ENCODE peak calls at places on chromosomes 6 and 20, in eight cellular contexts. E, R, Z, O, M, U, D and F are unnamed samples.

GRCh38 chr6:13428528-13429405 is 58.6 kb downstream of the GFOD1 start:
- DNase-seq in R (no peak), O (no peak), Z (no peak), U (no peak), E (no peak), M (peak; percentile 37), D (no peak), F (no peak)

GRCh38 chr6:90296346-90297123 is at the start of gene BACH2:
- DNase-seq in U (peak; percentile 98), M (peak; percentile 97), Z (peak; percentile 87), D (no peak), R (peak; percentile 90), E (peak; percentile 96), O (peak; percentile 91), F (peak; percentile 82)

GRCh38 chr6:142400495-142400894 is 98.7 kb downstream of the ADGRG6 start:
- DNase-seq in D (no peak), U (no peak), M (peak; percentile 30), E (no peak), O (no peak), Z (no peak), R (no peak), F (peak; percentile 57)

GRCh38 chr20:24469116-24470030 is at the start of gene SYNDIG1:
- DNase-seq in O (peak; percentile 26), M (peak; percentile 84), D (no peak), U (no peak), Z (no peak), R (no peak), E (no peak), F (no peak)

GRCh38 chr6:164152611-164153010 is 738.1 kb downstream of the QKI start:
- DNase-seq in Z (no peak), M (no peak), U (no peak), D (no peak), R (no peak), E (peak; percentile 6), O (no peak), F (no peak)

GRCh38 chr20:35146922-35147574 is at the start of gene EDEM2:
- DNase-seq in U (peak; percentile 95), E (peak; percentile 97), O (peak; percentile 92), D (peak; percentile 83), R (peak; percentile 97), Z (peak; percentile 90), M (peak; percentile 96), F (peak; percentile 94)

GRCh38 chr6:28542440-28543293 is 17.0 kb downstream of the GPX5 start:
- DNase-seq in Z (no peak), D (peak; percentile 18), O (no peak), M (peak; percentile 98), U (peak; percentile 73), E (peak; percentile 83), R (peak; percentile 48), F (peak; percentile 82)

GRCh38 chr20:8557711-8558110 is 425.6 kb downstream of the PLCB1 start:
- DNase-seq in E (no peak), O (no peak), M (no peak), Z (no peak), U (no peak), D (no peak), R (no peak), F (no peak)

GRCh38 chr6:117951783-117952182 is 44.7 kb downstream of the SLC35F1 start:
- DNase-seq in U (no peak), M (peak; percentile 86), D (no peak), Z (no peak), R (no peak), E (no peak), O (no peak), F (no peak)

GRCh38 chr6:10237284-10238043 is 177.4 kb downstream of the TFAP2A start:
- DNase-seq in D (peak; percentile 44), R (no peak), E (peak; percentile 98), O (no peak), Z (no peak), M (no peak), U (no peak), F (peak; percentile 98)

DNA sequence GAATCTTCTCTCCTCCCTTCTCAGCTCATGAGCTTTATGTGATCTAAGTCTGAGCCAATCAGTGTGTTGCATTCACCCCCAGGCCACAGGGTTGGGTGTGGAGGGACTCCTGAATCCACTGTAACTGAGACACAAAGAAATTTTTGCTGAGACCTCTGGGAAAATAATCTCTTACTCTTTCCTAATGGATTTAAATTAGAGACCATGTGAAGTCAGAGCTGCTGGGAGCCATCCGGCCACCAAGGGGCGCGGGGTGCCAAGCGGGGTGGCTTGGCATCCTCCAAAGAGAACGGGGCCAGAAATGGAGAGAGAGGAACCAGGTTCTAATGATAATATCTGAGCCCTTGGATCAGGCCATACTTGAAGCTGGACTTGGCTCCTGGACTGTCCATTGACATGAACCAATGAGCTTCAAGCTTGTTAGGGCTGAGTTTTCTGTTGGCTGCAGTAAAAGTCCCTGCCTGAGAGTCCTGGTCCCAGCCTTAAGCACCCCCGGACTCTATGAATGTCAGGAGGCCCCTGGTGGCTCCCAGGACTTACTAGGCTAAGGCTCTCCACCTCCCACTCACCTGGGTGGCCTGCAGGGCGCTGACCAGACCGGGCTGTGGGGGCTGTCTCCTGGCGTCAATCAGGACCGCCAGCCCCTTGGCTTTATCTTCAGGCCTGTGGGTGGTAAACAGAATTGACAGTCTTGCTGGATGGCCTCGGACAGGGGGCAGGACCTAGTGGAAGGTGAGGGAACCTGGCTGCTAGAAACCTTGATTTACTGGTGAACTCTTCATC is 32.8 kb downstream of the KIAA1755 start:
- DNase-seq in M (no peak), D (no peak), R (no peak), E (no peak), U (no peak), O (peak; percentile 18), Z (peak; percentile 22), F (no peak)
- H3K4me3 ChIP-seq in M (no peak overlapping the region), D (no peak overlapping the region), R (no peak overlapping the region), E (no peak overlapping the region), U (no peak overlapping the region), O (no peak overlapping the region), Z (no peak overlapping the region), F (no peak overlapping the region)

GRCh38 chr20:20018366-20018765 is 1.2 kb downstream of the NAA20 start:
- DNase-seq in D (no peak), R (no peak), O (no peak), E (no peak), U (no peak), M (no peak), Z (no peak), F (no peak)
- H3K4me3 ChIP-seq in D (peak overlapping the region; percentile 93), R (peak overlapping the region; percentile 91), O (peak overlapping the region; percentile 97), E (peak overlapping the region; percentile 81), U (no peak overlapping the region), M (peak overlapping the region; percentile 87), Z (peak overlapping the region; percentile 92), F (peak overlapping the region; percentile 83)

DNA sequence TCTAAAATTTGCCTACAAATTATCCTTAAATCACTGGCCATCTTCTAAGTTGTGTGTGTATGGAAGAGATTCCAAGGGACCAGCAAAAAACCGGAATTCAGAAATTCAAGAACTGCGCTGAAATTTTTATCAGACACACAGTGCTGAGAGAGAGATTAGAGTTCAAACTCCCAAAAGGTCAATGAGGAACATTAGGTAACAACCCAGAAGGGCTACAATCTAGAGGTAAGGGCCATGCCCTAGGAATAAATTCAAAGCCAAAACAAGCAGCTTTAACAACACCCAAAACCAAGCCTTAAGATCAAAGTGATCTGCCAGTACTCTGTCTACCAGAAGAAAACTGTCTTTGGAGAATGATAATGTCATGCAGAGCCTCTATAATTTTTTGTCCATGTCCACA is 17.8 kb downstream of the SRSF12 start:
- DNase-seq in Z (no peak), U (no peak), D (no peak), R (no peak), M (no peak), E (no peak), O (no peak), F (no peak)
- H3K4me3 ChIP-seq in Z (no peak overlapping the region), U (no peak overlapping the region), D (no peak overlapping the region), R (no peak overlapping the region), M (no peak overlapping the region), E (no peak overlapping the region), O (no peak overlapping the region), F (no peak overlapping the region)

DNA sequence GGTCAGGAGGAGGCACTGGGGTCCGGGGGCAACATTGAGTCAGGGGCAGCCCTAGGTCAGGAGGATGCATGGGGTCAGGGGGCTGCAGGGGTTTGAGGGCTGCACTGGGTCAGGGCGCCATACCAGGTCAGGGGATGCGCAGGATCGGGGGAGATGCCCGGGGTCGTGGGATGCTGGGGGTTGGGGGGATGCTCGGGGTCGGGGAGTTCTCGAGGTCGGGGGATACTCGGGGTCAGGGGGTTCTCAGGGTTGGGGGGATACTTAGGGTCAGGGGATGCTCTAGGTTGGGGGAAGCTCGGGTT is 749 bp upstream of the EXOC2 start:
- DNase-seq in D (no peak), Z (no peak), R (no peak), O (no peak), M (no peak), E (no peak), U (no peak), F (no peak)
- H3K4me3 ChIP-seq in D (peak overlapping the region; percentile 90), Z (peak overlapping the region; percentile 99), R (no peak overlapping the region), O (peak overlapping the region; percentile 96), M (peak overlapping the region; percentile 76), E (peak overlapping the region; percentile 82), U (no peak overlapping the region), F (peak overlapping the region; percentile 91)

GRCh38 chr20:18496042-18496441 is 983 bp downstream of the RBBP9 start:
- DNase-seq in O (no peak), U (no peak), M (peak; percentile 5), Z (no peak), E (peak; percentile 42), D (no peak), R (peak; percentile 64), F (peak; percentile 12)
- H3K4me3 ChIP-seq in O (peak overlapping the region; percentile 69), U (no peak overlapping the region), M (peak overlapping the region; percentile 87), Z (peak overlapping the region; percentile 68), E (peak overlapping the region; percentile 95), D (peak overlapping the region; percentile 76), R (peak overlapping the region; percentile 66), F (peak overlapping the region; percentile 73)